ENCODE peak calls at places on chromosomes 5 and 9, in seven cellular contexts. R is GM23338, Z is amniotic stem cell, G is GM13977, K is stromal cell of bone marrow, N is left ventricle myocardium inferior, O is NCI-H2171. Q is an unnamed sample.

GRCh38 chr5:36602711-36603321 is 3.6 kb upstream of the SLC1A3 start:
- DNase-seq in O (no peak), K (no peak), Z (no peak), R (peak), G (peak), N (peak), Q (no peak)

GRCh38 chr5:56233230-56233629 is at the start of gene ANKRD55:
- DNase-seq in O (peak), Z (no peak), G (no peak), K (no peak), R (no peak), N (no peak), Q (no peak)

GRCh38 chr5:35009059-35009458 is 38.7 kb downstream of the AGXT2 start:
- DNase-seq in N (no peak), O (no peak), R (no peak), Z (no peak), K (no peak), G (no peak), Q (no peak)

GRCh38 chr5:149665416-149666163 is 64.5 kb upstream of the PPARGC1B start:
- DNase-seq in N (no peak), K (no peak), G (no peak), R (no peak), O (no peak), Z (no peak), Q (peak)

GRCh38 chr5:119629339-119629738 is at the start of gene FAM170A:
- DNase-seq in G (no peak), K (no peak), O (no peak), N (no peak), R (no peak), Z (no peak), Q (no peak)

GRCh38 chr9:86368871-86369521 is 14.8 kb upstream of the TUT7 start:
- DNase-seq in Z (no peak), R (no peak), N (no peak), O (no peak), K (peak), G (no peak), Q (no peak)

GRCh38 chr9:2403701-2404100 is 217.9 kb upstream of the VLDLR start:
- DNase-seq in Z (no peak), O (no peak), G (no peak), R (no peak), K (no peak), N (no peak), Q (no peak)

GRCh38 chr5:172144931-172145869 is 42.8 kb downstream of the STK10 start:
- DNase-seq in O (no peak), R (no peak), Z (no peak), N (no peak), K (no peak), G (no peak), Q (no peak)

GRCh38 chr5:175885813-175886212 is 14.4 kb downstream of the CPLX2 start:
- DNase-seq in N (no peak), O (no peak), G (no peak), Z (no peak), R (no peak), K (no peak), Q (no peak)

GRCh38 chr5:7882926-7883325 is 14.0 kb downstream of the MTRR start:
- DNase-seq in G (no peak), R (no peak), Z (no peak), K (no peak), N (no peak), O (no peak), Q (no peak)

GRCh38 chr9:126979461-126979860 is 64.9 kb downstream of the RALGPS1 start:
- DNase-seq in Z (no peak), N (no peak), K (no peak), O (peak), G (no peak), R (no peak), Q (no peak)

GRCh38 chr5:132489051-132489770 is 1.4 kb downstream of the IRF1 start:
- DNase-seq in Z (no peak), G (no peak), N (no peak), R (no peak), O (no peak), K (no peak), Q (no peak)

GRCh38 chr9:130237763-130238524 is 27.6 kb upstream of the HMCN2 start:
- DNase-seq in N (no peak), O (no peak), G (no peak), K (no peak), Z (no peak), R (peak), Q (peak)

Q was measured in right lobe of liver.